ENCODE peak calls at places on chromosome 6, in four cellular contexts. D, Y, U and X are unnamed samples.

GRCh38 chr6:15713325-15713724 is 50.5 kb upstream of the DTNBP1 start:
- DNase-seq in D (no peak), U (no peak), Y (no peak), X (no peak)

GRCh38 chr6:101268541-101268940 is 125.0 kb upstream of the GRIK2 start:
- DNase-seq in U (no peak), Y (no peak), D (no peak), X (no peak)

GRCh38 chr6:169453221-169453620 is 199.6 kb upstream of the THBS2 start:
- DNase-seq in U (no peak), D (no peak), Y (no peak), X (no peak)

GRCh38 chr6:15621203-15622044 is 41.4 kb downstream of the DTNBP1 start:
- DNase-seq in U (no peak), D (peak; percentile 14), Y (no peak), X (peak; percentile 58)

GRCh38 chr6:119501798-119502483 is 152.4 kb upstream of the MAN1A1 start:
- DNase-seq in U (no peak), D (no peak), Y (no peak), X (no peak)

GRCh38 chr6:10518461-10519216 is 2.5 kb upstream of the GCNT2 start:
- DNase-seq in Y (no peak), D (no peak), U (no peak), X (no peak)

GRCh38 chr6:2038096-2038495 is 207.3 kb downstream of the GMDS start:
- DNase-seq in Y (no peak), D (no peak), U (peak; percentile 12), X (no peak)

GRCh38 chr6:119308048-119308570 is 41.5 kb downstream of the MAN1A1 start:
- DNase-seq in Y (no peak), D (no peak), U (no peak), X (no peak)

GRCh38 chr6:161406633-161407032 is 132.8 kb upstream of the AGPAT4 start:
- DNase-seq in U (no peak), D (no peak), Y (no peak), X (no peak)

GRCh38 chr6:67544851-67545452 is 1090.1 kb upstream of the ADGRB3 start:
- DNase-seq in U (no peak), D (no peak), Y (no peak), X (no peak)

GRCh38 chr6:157063176-157063934 is 260.0 kb downstream of the TMEM242 start:
- DNase-seq in Y (peak; percentile 20), D (no peak), U (no peak), X (no peak)

GRCh38 chr6:168865-169455 is 123.3 kb upstream of the DUSP22 start:
- DNase-seq in D (no peak), Y (peak; percentile 24), U (no peak), X (no peak)

GRCh38 chr6:84811351-84811750 is 47.0 kb upstream of the TBX18 start:
- DNase-seq in D (no peak), Y (no peak), U (no peak), X (no peak)

GRCh38 chr6:5155901-5156300 is 70.8 kb downstream of the PPP1R3G start:
- DNase-seq in D (no peak), Y (no peak), U (no peak), X (no peak)

GRCh38 chr6:33118525-33119123 is 42.8 kb downstream of the HLA-DPB1 start:
- DNase-seq in D (no peak), U (peak; percentile 39), Y (peak; percentile 28), X (no peak)

GRCh38 chr6:148392611-148393160 is 50.0 kb downstream of the SASH1 start:
- DNase-seq in D (peak; percentile 2), Y (no peak), U (no peak), X (no peak)

GRCh38 chr6:66396549-66396948 is 689.5 kb upstream of the EYS start:
- DNase-seq in Y (no peak), D (no peak), U (no peak), X (no peak)

GRCh38 chr6:132511159-132511835 is 1.6 kb downstream of the STX7 start:
- DNase-seq in Y (no peak), D (no peak), U (no peak), X (no peak)